ENCODE peak calls at places on chromosomes 13 and 19, in six cellular contexts. W is lower lobe of right lung, J is stomach, F is foreskin keratinocyte, L is AG04450, N is prostate gland. Q is an unnamed sample.

GRCh38 chr19:34943861-34944573 is 17.3 kb downstream of the ZNF30 start:
- DNase-seq in J (no peak), W (no peak), N (no peak), F (no peak), L (no peak), Q (no peak)

GRCh38 chr19:55812449-55812848 is 19.4 kb downstream of the NLRP11 start:
- DNase-seq in N (no peak), F (no peak), L (no peak), J (no peak), W (no peak), Q (no peak)

GRCh38 chr19:35080613-35081170 is 34.9 kb upstream of the FXYD3 start:
- DNase-seq in W (peak), F (no peak), J (no peak), L (no peak), N (no peak), Q (no peak)

GRCh38 chr13:24627090-24627714 is 53.0 kb upstream of the ATP12A start:
- DNase-seq in J (peak), F (no peak), N (no peak), L (no peak), W (no peak), Q (no peak)

GRCh38 chr13:109652536-109652935 is 133.8 kb downstream of the IRS2 start:
- DNase-seq in F (peak), N (no peak), J (no peak), W (no peak), L (no peak), Q (no peak)

GRCh38 chr19:8231073-8231604 is 22.0 kb downstream of the CERS4 start:
- DNase-seq in J (no peak), F (no peak), N (no peak), L (no peak), W (no peak), Q (no peak)

GRCh38 chr19:558770-559439 is 13.5 kb upstream of the BSG start:
- DNase-seq in W (peak), J (peak), L (no peak), N (no peak), F (no peak), Q (no peak)

GRCh38 chr19:53927745-53928144 is 18.7 kb downstream of the CACNG7 start:
- DNase-seq in W (no peak), F (peak), J (no peak), N (no peak), L (peak), Q (no peak)

GRCh38 chr13:24615114-24615513 is 65.1 kb upstream of the ATP12A start:
- DNase-seq in W (no peak), N (no peak), F (no peak), L (no peak), J (no peak), Q (no peak)

GRCh38 chr13:101965096-101965495 is 436.8 kb downstream of the FGF14 start:
- DNase-seq in J (no peak), N (no peak), F (peak), L (no peak), W (no peak), Q (no peak)

GRCh38 chr13:90585392-90585791 is 762.1 kb upstream of the MIR17HG start:
- DNase-seq in N (no peak), F (no peak), L (no peak), W (no peak), J (no peak), Q (no peak)

GRCh38 chr13:96141032-96141431 is 51.1 kb downstream of the HS6ST3 start:
- DNase-seq in F (peak), J (no peak), L (no peak), W (no peak), N (no peak), Q (peak)

GRCh38 chr13:112869202-112870061 is 99.6 kb upstream of the MCF2L start:
- DNase-seq in F (no peak), W (no peak), L (no peak), N (no peak), J (no peak), Q (no peak)

DNA sequence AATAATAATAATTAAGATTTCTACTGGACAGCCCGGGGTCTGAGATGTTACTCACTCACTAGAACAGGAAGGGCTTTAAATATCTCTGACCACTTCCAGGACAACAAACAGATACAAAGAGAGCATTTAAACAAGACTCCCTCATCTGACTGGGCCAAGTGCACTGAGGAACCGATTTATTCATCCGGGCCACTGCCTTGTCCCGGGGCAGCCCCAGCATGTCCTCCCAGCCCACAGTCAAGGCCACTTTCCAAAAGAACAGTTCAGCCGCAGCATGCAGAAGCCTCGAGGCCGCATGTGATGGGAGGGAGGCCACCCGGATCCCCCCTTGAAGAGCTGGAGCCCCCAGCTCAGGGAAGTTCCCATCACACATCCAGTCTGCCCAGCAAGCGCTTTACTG is 30.5 kb downstream of the MLLT1 start:
- DNase-seq in W (peak), L (no peak), F (no peak), J (no peak), N (no peak), Q (no peak)
- H3K27ac ChIP-seq in W (peak), L (peak), F (no peak), J (peak), N (no peak), Q (no peak)

DNA sequence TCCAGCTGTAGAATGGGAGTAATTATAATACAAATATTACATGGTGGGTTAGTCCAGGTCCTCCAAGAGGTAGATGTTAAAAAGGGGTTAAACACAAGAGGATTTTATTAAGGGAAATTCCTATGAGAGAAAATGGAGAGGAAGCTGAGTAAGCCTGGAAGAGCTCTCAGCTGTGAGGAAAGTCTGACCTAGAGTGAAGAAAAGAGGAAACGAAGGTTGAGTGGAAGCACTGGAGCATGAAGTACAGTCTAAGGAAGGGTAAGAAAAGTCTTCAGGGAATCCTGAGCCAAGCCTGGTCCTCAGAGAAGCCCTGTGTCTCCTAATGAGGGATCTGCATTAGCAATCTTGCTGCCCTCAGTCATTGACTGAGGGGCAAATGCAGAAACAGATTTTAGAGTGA is 506.2 kb downstream of the GPC5 start:
- DNase-seq in W (no peak), F (no peak), J (no peak), L (no peak), N (no peak), Q (no peak)
- H3K27ac ChIP-seq in W (no peak), F (no peak), J (no peak), L (no peak), N (no peak), Q (no peak)

GRCh38 chr19:3360494-3361383 is 5.6 kb upstream of the NFIC start:
- DNase-seq in W (peak), J (peak), L (no peak), F (no peak), N (peak), Q (no peak)

GRCh38 chr19:3359850-3360493 is 6.4 kb upstream of the NFIC start:
- DNase-seq in L (no peak), F (no peak), W (no peak), J (no peak), N (no peak), Q (no peak)

GRCh38 chr19:3362217-3362907 is 4.0 kb upstream of the NFIC start:
- DNase-seq in N (no peak), W (no peak), F (no peak), L (no peak), J (no peak), Q (no peak)

GRCh38 chr19:3363841-3364500 is 2.4 kb upstream of the NFIC start:
- DNase-seq in L (no peak), F (peak), W (no peak), N (no peak), J (no peak), Q (no peak)

DNA sequence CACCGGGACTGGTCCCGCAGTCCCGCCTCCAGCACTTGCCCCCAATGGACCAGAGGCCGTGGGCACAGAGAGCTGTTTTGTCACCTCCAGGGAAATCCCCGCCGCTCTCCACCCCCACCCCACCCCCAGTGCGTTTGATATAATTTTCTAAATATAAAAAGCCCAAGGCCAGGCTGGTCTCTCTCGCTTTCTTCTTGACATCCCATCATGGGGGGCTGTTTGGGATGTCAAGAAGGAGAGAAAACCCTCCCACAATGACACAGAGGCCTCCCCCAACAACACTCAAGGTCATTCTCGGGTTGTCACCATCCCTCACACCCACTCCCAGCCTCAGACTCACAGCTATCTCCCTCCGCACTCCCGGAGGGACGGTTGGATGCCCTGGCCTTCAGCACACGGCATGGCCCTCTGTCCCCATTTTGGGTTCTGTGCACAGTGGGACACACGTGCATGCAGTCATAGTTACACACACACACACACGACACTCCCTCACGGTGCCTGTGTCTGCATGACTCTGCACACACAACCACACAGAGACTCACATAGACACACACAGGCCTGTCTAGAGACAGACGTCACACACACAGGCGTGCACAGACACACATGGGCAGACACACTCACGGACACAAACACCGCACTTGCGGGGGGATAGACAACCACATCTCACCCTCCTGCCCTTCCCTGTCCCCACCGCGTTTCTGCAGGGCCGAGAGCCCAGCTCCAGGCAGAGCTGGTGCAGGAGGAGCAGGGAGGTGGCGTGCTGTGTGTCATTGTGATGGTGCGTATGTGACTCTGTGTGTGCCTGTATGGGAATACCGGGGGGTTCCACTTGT is 4.8 kb upstream of the NFIC start:
- DNase-seq in L (no peak), N (no peak), F (no peak), W (no peak), J (no peak), Q (no peak)
- H3K27ac ChIP-seq in L (peak), N (peak), F (no peak), W (peak), J (peak), Q (no peak)

GRCh38 chr19:19137556-19138109 is 645 bp downstream of the TMEM161A start:
- DNase-seq in F (no peak), L (no peak), J (no peak), N (no peak), W (no peak), Q (no peak)
- H3K27ac ChIP-seq in F (peak), L (peak), J (peak), N (peak), W (peak), Q (no peak)

GRCh38 chr13:36325912-36326311 is 20.3 kb downstream of the SPART start:
- DNase-seq in N (no peak), F (no peak), L (no peak), J (no peak), W (no peak), Q (no peak)
- H3K27ac ChIP-seq in N (no peak), F (no peak), L (no peak), J (no peak), W (no peak), Q (no peak)

GRCh38 chr13:72637561-72637960 is 89.9 kb downstream of the MZT1 start:
- DNase-seq in L (no peak), W (no peak), F (peak), N (no peak), J (no peak), Q (no peak)

GRCh38 chr13:72634859-72635258 is 92.6 kb downstream of the MZT1 start:
- DNase-seq in W (no peak), F (no peak), N (no peak), J (no peak), L (no peak), Q (no peak)

GRCh38 chr13:72638059-72638815 is 89.2 kb downstream of the MZT1 start:
- DNase-seq in N (no peak), J (no peak), L (no peak), F (peak), W (no peak), Q (peak)

GRCh38 chr13:72643339-72643989 is 84.0 kb downstream of the MZT1 start:
- DNase-seq in L (peak), J (peak), F (peak), N (no peak), W (peak), Q (no peak)

DNA sequence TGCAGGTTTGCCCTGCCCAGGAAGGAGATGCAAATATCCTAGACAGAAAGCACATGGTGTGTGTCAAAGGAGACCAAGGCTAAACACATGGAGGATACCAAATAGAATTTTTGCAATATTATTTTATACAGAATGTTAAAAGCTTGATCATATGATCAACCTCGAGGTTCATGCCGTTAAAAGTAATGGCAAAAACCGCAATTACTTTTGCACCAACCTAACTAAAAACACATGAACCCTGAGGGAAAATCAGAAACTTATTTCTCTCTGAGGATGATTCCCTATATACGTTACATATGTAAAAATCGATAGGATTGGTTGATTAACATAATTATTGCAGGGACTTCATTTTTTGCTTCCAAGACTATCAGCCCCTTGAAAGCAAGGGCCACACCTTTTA is 88.1 kb downstream of the MZT1 start:
- DNase-seq in J (no peak), F (no peak), L (no peak), N (no peak), W (no peak), Q (no peak)
- H3K27ac ChIP-seq in J (no peak), F (peak), L (no peak), N (no peak), W (no peak), Q (peak)

GRCh38 chr19:15288146-15288963 is 44.0 kb downstream of the BRD4 start:
- DNase-seq in F (no peak), J (peak), L (no peak), W (no peak), N (no peak), Q (no peak)

GRCh38 chr19:15285896-15286591 is 46.3 kb downstream of the BRD4 start:
- DNase-seq in N (no peak), W (no peak), L (no peak), F (no peak), J (no peak), Q (no peak)

GRCh38 chr19:15286688-15287355 is 45.5 kb downstream of the BRD4 start:
- DNase-seq in F (no peak), L (no peak), J (no peak), N (no peak), W (no peak), Q (no peak)

GRCh38 chr19:15289673-15290072 is 42.7 kb downstream of the BRD4 start:
- DNase-seq in L (no peak), J (no peak), W (no peak), F (no peak), N (no peak), Q (no peak)

DNA sequence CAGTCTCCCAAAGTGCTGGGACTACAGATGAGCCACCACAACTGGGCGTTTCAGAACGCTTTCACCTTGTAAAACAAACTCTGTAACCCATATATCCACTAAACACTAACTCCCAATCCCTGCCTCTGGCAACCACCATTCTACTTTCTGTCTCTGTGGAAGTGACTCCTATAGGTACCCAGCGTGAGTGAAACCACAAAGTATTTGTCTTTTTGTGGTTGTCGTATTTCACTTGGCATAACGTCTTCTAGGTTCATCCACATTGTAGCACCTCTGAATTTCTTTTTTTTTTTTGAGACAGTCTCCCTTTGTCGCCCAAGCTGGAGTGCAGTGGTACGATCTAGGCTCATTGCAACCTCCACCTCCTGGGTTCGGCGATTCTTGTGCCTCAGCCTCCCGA is 44.8 kb downstream of the BRD4 start:
- DNase-seq in L (no peak), W (no peak), J (no peak), N (no peak), F (no peak), Q (no peak)
- H3K27ac ChIP-seq in L (no peak), W (no peak), J (peak), N (no peak), F (no peak), Q (no peak)

DNA sequence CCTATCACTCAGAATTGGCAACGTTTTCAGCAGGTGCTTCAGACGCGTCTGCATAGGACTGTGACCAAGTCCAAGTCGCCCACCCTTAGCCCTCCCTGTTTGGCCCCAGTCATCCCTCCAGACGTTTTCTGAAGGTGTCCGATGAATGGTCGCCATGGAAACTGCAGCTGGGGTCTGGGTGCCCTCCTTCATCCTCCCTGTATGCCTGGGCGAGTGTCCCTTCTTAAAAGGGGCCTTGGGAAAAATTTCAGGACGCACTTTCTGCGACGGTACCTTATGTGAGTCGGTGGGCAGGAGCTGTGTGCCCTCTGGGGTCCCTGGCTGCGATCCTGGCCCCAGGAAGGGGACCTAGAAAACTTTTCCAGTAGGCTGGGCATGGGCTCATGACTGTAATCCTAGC is 25.1 kb downstream of the MAN2B1 start:
- DNase-seq in N (no peak), F (no peak), J (no peak), L (no peak), W (no peak), Q (no peak)
- H3K27ac ChIP-seq in N (no peak), F (no peak), J (no peak), L (no peak), W (no peak), Q (no peak)

DNA sequence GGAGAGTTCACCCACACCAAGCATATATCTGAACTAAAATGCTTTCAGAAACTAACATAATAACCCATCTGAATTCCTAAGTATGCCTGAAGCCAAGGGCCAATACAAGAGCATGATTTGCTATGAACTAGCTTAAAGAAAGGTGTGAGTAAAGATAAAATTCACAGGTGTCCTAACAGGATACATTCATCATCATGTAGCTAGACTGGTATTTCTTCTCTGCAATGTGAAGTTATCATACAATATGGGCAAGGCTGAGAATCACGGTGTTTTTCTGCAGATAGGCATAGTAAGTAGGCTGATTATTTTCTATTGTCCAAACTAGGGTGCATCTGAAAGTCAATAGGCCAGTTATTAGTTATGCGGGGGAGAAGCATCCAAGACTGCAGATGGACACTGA is 63.1 kb downstream of the STK24 start:
- DNase-seq in N (no peak), L (no peak), J (no peak), F (no peak), W (no peak), Q (no peak)
- H3K27ac ChIP-seq in N (no peak), L (no peak), J (no peak), F (no peak), W (no peak), Q (peak)

DNA sequence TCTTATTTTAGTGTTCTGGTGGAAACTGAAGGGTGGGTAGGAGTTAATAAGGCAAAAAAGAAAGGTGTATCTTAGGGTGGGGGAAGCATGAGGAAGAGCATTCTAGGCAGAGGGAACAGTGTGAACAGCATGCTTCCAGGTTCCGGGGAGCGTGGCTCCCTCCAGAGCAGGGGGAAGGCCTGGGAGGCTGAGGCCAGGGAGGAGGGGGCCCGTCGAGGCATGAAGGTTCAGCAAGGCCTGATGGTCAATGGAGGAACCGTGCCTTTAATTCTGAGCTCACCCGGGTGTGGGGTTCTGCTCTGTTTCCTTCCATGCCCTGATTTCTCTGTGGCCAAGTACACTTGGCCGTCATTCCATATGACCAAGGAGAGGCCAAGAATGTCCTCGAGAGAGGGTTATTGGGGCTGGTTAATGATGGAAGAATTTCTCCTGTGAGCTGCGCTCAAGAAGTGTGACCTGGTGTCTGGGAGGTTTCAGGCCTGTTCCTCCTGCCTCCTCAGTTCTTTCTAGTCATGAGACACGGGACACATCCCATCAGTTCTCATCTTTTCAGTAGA is 73.5 kb downstream of the SIPA1L3 start:
- DNase-seq in J (no peak), W (no peak), F (no peak), N (no peak), L (no peak), Q (no peak)
- H3K27ac ChIP-seq in J (no peak), W (peak), F (peak), N (peak), L (peak), Q (peak)